ENCODE peak calls at places on chromosomes 16 and 17, in ten cellular contexts. C is GM23248; T is left ventricle myocardium inferior; F is sigmoid colon; Y is colonic mucosa; L is PC-3; A is transverse colon; H is effector memory CD4-positive, alpha-beta T cell; J is lung; Q is upper lobe of right lung. B is an unnamed sample. For H3K4me1, the result is how much of the 10 kb centered on the place peaks cover.

GRCh38 chr16:11333696-11334095 is 11.6 kb upstream of the RMI2 start:
- DNase-seq in Q (no peak), F (no peak), A (no peak), C (peak), J (no peak), L (peak), Y (no peak), H (no peak), T (no peak), B (no peak)

GRCh38 chr16:65406933-65407332 is 285.1 kb upstream of the CDH11 start:
- DNase-seq in H (no peak), C (peak), F (no peak), Y (no peak), L (no peak), J (no peak), A (no peak), Q (no peak), T (no peak), B (no peak)

GRCh38 chr17:17698869-17699351 is 17.7 kb downstream of the RAI1 start:
- DNase-seq in T (no peak), F (peak), J (no peak), Y (no peak), L (no peak), C (peak), H (no peak), A (no peak), Q (no peak), B (no peak)

GRCh38 chr16:66427036-66427446 is at the start of gene BEAN1:
- DNase-seq in A (no peak), L (peak), Q (no peak), J (no peak), F (peak), T (peak), Y (no peak), C (peak), H (no peak), B (no peak)

GRCh38 chr16:58730724-58731370 is 3.3 kb downstream of the GOT2 start:
- DNase-seq in A (no peak), Y (no peak), L (no peak), T (no peak), F (no peak), J (no peak), C (no peak), Q (no peak), H (no peak), B (no peak)

GRCh38 chr17:63249256-63250006 is 196.7 kb downstream of the CYB561 start:
- DNase-seq in Y (no peak), C (no peak), Q (no peak), H (no peak), J (no peak), F (no peak), L (no peak), A (no peak), T (no peak), B (no peak)

GRCh38 chr17:31877911-31878702 is 19.1 kb upstream of the COPRS start:
- DNase-seq in Y (no peak), H (no peak), T (no peak), Q (no peak), C (no peak), F (no peak), L (no peak), A (no peak), J (no peak), B (no peak)

GRCh38 chr16:13994239-13995106 is 74.5 kb downstream of the ERCC4 start:
- DNase-seq in Q (no peak), C (no peak), A (no peak), F (no peak), T (no peak), L (peak), Y (no peak), H (no peak), J (no peak), B (no peak)

GRCh38 chr16:65122974-65123845 is 1.3 kb upstream of the CDH11 start:
- DNase-seq in T (peak), F (peak), Y (peak), L (peak), Q (peak), J (peak), C (peak), A (peak), H (no peak), B (no peak)

GRCh38 chr16:69083306-69083941 is 22.0 kb upstream of the HAS3 start:
- DNase-seq in Q (peak), C (no peak), J (no peak), F (no peak), A (no peak), H (no peak), L (no peak), Y (no peak), T (no peak), B (no peak)

GRCh38 chr16:48562475-48562874 is 47.5 kb downstream of the N4BP1 start:
- DNase-seq in Y (no peak), C (no peak), A (no peak), J (no peak), F (no peak), L (no peak), H (no peak), Q (no peak), T (no peak), B (no peak)
- H3K4me1 ChIP-seq in Y (under half), C (under half), A (under half), J (under half), F (under half), L (under half), H (under half), Q (half or more), T (half or more), B (under half)

GRCh38 chr16:53304334-53304733 is 129.9 kb upstream of the RBL2 start:
- DNase-seq in Y (no peak), H (no peak), T (no peak), F (no peak), Q (no peak), A (no peak), C (no peak), J (no peak), L (no peak), B (no peak)
- H3K4me3 ChIP-seq in Y (no peak), H (no peak), T (no peak), F (no peak), Q (no peak), A (no peak), C (no peak), J (no peak), L (no peak), B (no peak)

GRCh38 chr17:40608061-40608581 is 39.5 kb downstream of the SMARCE1 start:
- DNase-seq in A (no peak), Y (no peak), T (no peak), L (no peak), Q (no peak), H (no peak), J (peak), F (no peak), C (no peak), B (no peak)
- H3K4me1 ChIP-seq in A (under half), Y (under half), T (under half), L (under half), Q (under half), H (half or more), J (under half), F (under half), C (under half), B (under half)

GRCh38 chr17:79798296-79799173 is 1.7 kb upstream of the CBX8 start:
- DNase-seq in L (no peak), C (peak), F (no peak), T (no peak), A (no peak), Q (no peak), J (no peak), H (no peak), Y (no peak), B (no peak)
- H3K4me3 ChIP-seq in L (peak), C (peak), F (peak), T (peak), A (no peak), Q (peak), J (no peak), H (no peak), Y (peak), B (peak)

DNA sequence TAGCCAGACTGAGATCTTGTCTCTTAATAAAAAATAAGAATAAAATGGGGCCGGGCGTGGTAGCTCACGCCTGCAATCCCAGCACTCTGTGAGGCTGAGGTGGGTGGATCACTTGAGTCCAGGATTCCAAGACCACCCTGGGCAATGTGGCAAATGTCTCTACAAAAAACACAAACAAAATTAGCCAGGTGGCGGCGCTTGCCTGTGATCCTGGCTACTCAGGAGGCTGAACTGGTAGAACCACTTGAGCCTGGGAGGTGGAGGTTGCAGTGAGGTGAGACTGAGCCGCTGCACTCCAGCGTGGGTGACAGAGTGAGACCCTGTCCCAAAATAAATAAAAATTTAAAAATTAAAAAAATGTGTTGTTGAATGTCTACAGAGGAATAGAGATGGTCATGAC is 2.9 kb upstream of the DEF8 start:
- DNase-seq in F (no peak), Q (no peak), A (no peak), L (peak), J (peak), H (no peak), T (no peak), Y (no peak), C (no peak), B (no peak)
- H3K4me1 ChIP-seq in F (under half), Q (under half), A (under half), L (under half), J (under half), H (under half), T (under half), Y (under half), C (under half), B (under half)

GRCh38 chr16:89261691-89262563 is 44.4 kb downstream of the ZNF778 start:
- DNase-seq in Q (no peak), F (peak), A (no peak), J (no peak), Y (no peak), T (no peak), L (no peak), C (no peak), H (no peak), B (no peak)

GRCh38 chr16:89257757-89258465 is 40.4 kb downstream of the ZNF778 start:
- DNase-seq in T (no peak), A (no peak), Q (no peak), L (peak), Y (no peak), F (no peak), J (no peak), H (no peak), C (peak), B (no peak)

GRCh38 chr16:89253548-89254287 is 36.2 kb downstream of the ZNF778 start:
- DNase-seq in J (no peak), F (no peak), T (no peak), C (no peak), Q (no peak), Y (no peak), H (no peak), A (no peak), L (no peak), B (no peak)

GRCh38 chr16:89256651-89257254 is 39.2 kb downstream of the ZNF778 start:
- DNase-seq in T (peak), F (peak), H (peak), Y (peak), Q (no peak), L (peak), A (peak), C (peak), J (peak), B (no peak)

GRCh38 chr16:89257281-89257731 is 39.8 kb downstream of the ZNF778 start:
- DNase-seq in T (no peak), F (no peak), A (no peak), H (no peak), Y (no peak), C (peak), J (no peak), L (peak), Q (no peak), B (no peak)
- H3K4me3 ChIP-seq in T (peak), F (peak), A (peak), H (peak), Y (peak), C (peak), J (peak), L (peak), Q (peak), B (peak)